ENCODE peak calls at places on chromosomes 13 and 19, in nine cellular contexts. Y is tibial nerve, O is GM23248, U is fibroblast of mammary gland, Z is lower leg skin, Q is ovary, T is AG04449, B is tibial artery, E is psoas muscle. D is an unnamed sample.

GRCh38 chr13:25186187-25186586 is 14.1 kb upstream of the AMER2 start:
- DNase-seq in Y (no peak), O (no peak), U (no peak), Z (no peak), Q (no peak), T (no peak), B (no peak), E (no peak), D (no peak)

GRCh38 chr13:74550039-74550438 is 415.8 kb upstream of the KLF12 start:
- DNase-seq in Y (no peak), O (no peak), U (no peak), Z (no peak), Q (no peak), T (peak), B (no peak), E (no peak), D (no peak)

GRCh38 chr13:39688278-39688677 is 32.8 kb downstream of the COG6 start:
- DNase-seq in Y (no peak), O (no peak), U (no peak), Z (no peak), Q (no peak), T (no peak), B (no peak), E (no peak), D (no peak)

GRCh38 chr13:101489635-101490034 is 37.2 kb downstream of the ITGBL1 start:
- DNase-seq in Y (no peak), O (peak), U (no peak), Z (no peak), Q (no peak), T (no peak), B (no peak), E (no peak), D (no peak)

GRCh38 chr13:31891472-31891871 is 140.1 kb upstream of the FRY start:
- DNase-seq in Y (no peak), O (no peak), U (no peak), Z (no peak), Q (no peak), T (no peak), B (no peak), E (no peak), D (no peak)

GRCh38 chr13:108828053-108828806 is 198.8 kb downstream of the MYO16 start:
- DNase-seq in Y (no peak), O (no peak), U (no peak), Z (no peak), Q (no peak), T (no peak), B (no peak), E (no peak), D (peak)

GRCh38 chr19:35742121-35742724 is at the start of gene IGFLR1:
- DNase-seq in Y (no peak), O (no peak), U (no peak), Z (peak), Q (no peak), T (no peak), B (no peak), E (no peak), D (no peak)

GRCh38 chr19:32691952-32692726 is 518 bp downstream of the NUDT19 start:
- DNase-seq in Y (no peak), O (peak), U (peak), Z (peak), Q (peak), T (no peak), B (peak), E (peak), D (peak)

GRCh38 chr13:51827254-51827653 is 17.7 kb downstream of the TMEM272 start:
- DNase-seq in Y (no peak), O (no peak), U (no peak), Z (no peak), Q (no peak), T (no peak), B (no peak), E (no peak), D (no peak)

GRCh38 chr13:46324976-46325375 is 62.1 kb downstream of the RUBCNL start:
- DNase-seq in Y (no peak), O (peak), U (peak), Z (no peak), Q (no peak), T (no peak), B (no peak), E (no peak), D (no peak)

DNA sequence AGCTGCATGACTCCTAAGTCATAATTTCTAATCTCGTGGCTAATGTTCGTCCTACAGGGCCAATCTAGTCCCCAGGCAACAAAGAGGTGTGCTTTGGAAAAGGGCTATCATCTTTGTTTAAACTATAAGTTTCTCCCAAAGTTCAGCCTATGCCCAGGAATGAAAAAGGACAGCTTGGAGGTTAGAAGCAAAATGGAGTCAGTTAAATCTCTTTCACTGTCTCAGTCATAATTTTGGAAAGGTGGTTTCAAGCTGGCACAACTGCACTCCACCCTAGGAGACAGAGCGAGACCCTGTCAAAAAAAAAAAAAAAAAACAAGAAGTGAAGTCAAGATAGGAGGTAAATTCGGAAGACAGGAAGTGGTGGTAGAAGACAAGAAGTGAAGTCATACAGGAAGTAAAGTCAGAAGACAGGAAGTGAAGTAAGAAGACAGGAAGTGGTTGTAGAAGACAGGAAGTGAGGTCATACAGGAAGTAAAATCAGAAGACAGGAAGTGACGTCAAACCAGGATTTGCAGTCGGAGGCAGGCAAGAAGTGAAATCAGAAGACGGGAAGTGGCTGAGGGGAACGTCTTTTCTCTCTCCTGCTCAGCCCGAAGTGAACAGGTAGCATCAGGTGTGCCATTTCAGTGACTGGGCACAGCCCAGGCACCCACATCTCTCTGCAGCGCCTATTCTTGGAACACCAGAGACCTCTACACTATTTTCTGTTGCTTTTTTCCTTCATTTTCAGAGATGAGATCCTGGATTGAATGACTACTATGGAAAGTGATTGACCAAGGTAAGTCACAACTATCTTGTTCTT is 32.2 kb downstream of the GP6 start:
- DNase-seq in Y (no peak), O (peak), U (peak), Z (peak), Q (no peak), T (no peak), B (no peak), E (no peak), D (no peak)
- H3K4me3 ChIP-seq in Y (no peak), O (no peak), U (no peak), Z (no peak), Q (no peak), T (no peak), B (peak), E (peak), D (peak)

DNA sequence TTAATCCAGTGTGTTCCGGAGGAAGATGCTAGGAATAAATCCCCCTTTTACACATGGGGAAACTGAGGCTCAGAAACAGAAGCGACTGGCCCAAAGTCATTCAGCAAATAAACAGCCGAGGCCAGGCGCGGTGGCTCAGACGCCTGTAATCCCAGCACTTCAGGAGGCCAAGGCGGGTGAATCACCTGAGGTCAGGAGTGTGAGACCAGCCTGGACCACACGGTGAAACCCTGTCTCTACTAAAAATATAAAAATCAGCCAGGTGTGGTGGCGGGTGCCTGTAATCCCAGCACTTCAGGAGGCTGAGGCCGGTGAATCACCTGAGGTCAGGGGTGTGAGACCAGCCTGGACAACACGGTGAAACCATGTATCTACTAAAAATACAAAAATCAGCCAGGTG is 11.6 kb upstream of the PLIN3 start:
- DNase-seq in Y (no peak), O (no peak), U (no peak), Z (no peak), Q (no peak), T (no peak), B (no peak), E (peak), D (no peak)
- H3K4me3 ChIP-seq in Y (no peak), O (no peak), U (no peak), Z (no peak), Q (no peak), T (no peak), B (no peak), E (no peak), D (no peak)

GRCh38 chr13:113490496-113491417 is at the start of gene DCUN1D2:
- DNase-seq in Y (peak), O (peak), U (peak), Z (peak), Q (peak), T (peak), B (peak), E (peak), D (peak)

GRCh38 chr13:113491982-113492381 is 1.5 kb upstream of the DCUN1D2 start:
- DNase-seq in Y (no peak), O (no peak), U (no peak), Z (no peak), Q (no peak), T (no peak), B (no peak), E (no peak), D (no peak)

GRCh38 chr13:113491418-113491883 is 940 bp upstream of the DCUN1D2 start:
- DNase-seq in Y (no peak), O (peak), U (peak), Z (peak), Q (peak), T (no peak), B (no peak), E (peak), D (peak)

GRCh38 chr13:113495494-113496251 is 5.2 kb upstream of the DCUN1D2 start:
- DNase-seq in Y (no peak), O (no peak), U (peak), Z (no peak), Q (no peak), T (no peak), B (no peak), E (no peak), D (no peak)

GRCh38 chr13:113493315-113493951 is 2.9 kb upstream of the DCUN1D2 start:
- DNase-seq in Y (no peak), O (peak), U (peak), Z (no peak), Q (no peak), T (peak), B (no peak), E (no peak), D (no peak)
- H3K4me3 ChIP-seq in Y (no peak), O (peak), U (peak), Z (no peak), Q (no peak), T (peak), B (peak), E (peak), D (no peak)

GRCh38 chr13:85586856-85587255 is 212.4 kb downstream of the SLITRK6 start:
- DNase-seq in Y (no peak), O (no peak), U (no peak), Z (no peak), Q (no peak), T (no peak), B (no peak), E (no peak), D (no peak)
- H3K4me3 ChIP-seq in Y (no peak), O (no peak), U (no peak), Z (no peak), Q (no peak), T (no peak), B (no peak), E (no peak), D (no peak)

GRCh38 chr19:47891923-47892666 is 6.0 kb upstream of the SULT2A1 start:
- DNase-seq in Y (no peak), O (no peak), U (no peak), Z (no peak), Q (no peak), T (no peak), B (no peak), E (no peak), D (no peak)
- H3K4me3 ChIP-seq in Y (no peak), O (no peak), U (no peak), Z (no peak), Q (no peak), T (no peak), B (no peak), E (no peak), D (no peak)

DNA sequence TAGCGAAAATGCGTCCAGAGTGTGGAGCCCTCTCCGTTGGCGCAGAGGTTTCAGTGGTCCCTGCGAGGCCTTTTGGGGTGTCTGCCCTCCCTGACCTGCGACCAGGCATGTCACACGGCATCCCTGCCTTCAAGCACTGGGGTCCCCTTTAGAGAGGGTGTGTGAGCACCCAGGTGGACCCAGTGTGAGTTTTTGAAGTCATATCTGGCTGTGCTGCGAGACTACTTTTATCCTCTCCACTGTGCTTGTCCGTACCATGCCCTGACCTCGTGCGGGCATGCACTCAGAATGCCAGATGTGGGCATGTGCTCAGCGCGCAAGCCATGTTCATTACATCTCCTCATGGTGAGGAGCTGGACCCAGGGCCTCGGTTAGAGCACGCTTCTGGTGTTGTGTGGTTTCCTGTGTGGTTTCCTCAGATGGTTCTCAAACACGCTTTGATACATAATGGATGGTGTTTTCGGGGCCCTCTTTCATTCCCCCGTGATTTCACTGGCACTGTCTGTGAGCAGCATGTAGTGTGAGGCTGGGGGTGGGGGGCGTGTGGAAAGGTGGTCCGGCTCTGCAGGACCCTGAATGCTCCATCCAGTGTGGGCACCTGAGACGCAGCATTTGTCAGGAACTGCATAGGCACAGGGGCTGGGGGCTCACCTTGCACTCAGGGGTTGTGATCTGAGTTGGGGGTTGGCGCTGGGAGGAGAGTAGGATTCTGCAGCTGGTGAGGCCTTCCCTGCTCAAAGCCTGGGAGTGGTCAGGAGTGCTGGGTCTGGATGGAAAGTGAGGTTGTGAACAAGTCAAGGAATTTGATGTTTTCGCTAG is 2.3 kb downstream of the TFDP1 start:
- DNase-seq in Y (no peak), O (no peak), U (no peak), Z (no peak), Q (no peak), T (no peak), B (peak), E (peak), D (no peak)
- H3K4me3 ChIP-seq in Y (no peak), O (no peak), U (no peak), Z (no peak), Q (no peak), T (peak), B (no peak), E (no peak), D (no peak)

DNA sequence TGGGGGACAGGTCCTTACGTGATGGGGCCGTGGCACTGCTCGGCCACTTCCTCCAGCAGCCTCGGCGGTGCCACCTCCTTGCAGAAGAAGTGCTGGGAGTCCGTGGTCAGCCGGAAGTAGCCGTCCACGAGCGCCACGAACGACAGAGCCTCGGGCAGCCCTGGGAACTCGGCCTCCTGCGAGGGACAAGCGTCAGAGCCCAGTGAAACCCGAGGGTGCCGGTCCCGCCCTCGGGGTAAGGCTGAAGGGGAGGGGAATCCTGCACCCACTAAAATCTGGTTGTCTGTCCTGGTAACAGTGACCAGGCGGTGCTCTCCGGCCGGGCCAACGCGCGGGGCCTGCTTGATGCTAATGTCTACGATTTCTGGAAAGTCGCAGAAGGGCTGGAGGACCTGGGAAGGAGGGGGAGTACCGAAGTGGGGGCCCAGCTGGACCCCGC is 6.4 kb downstream of the JAK3 start:
- DNase-seq in Y (no peak), O (peak), U (no peak), Z (no peak), Q (no peak), T (no peak), B (no peak), E (no peak), D (no peak)
- H3K4me3 ChIP-seq in Y (no peak), O (peak), U (peak), Z (no peak), Q (peak), T (no peak), B (peak), E (no peak), D (no peak)

GRCh38 chr19:56660381-56661105 is 11.0 kb downstream of the ZNF835 start:
- DNase-seq in Y (no peak), O (no peak), U (no peak), Z (no peak), Q (peak), T (no peak), B (no peak), E (no peak), D (no peak)
- H3K4me3 ChIP-seq in Y (no peak), O (no peak), U (no peak), Z (no peak), Q (no peak), T (no peak), B (peak), E (no peak), D (no peak)

GRCh38 chr19:46426506-46427162 is 2.1 kb downstream of the PNMA8C start:
- DNase-seq in Y (no peak), O (peak), U (peak), Z (no peak), Q (peak), T (no peak), B (peak), E (peak), D (peak)
- H3K4me3 ChIP-seq in Y (peak), O (peak), U (peak), Z (peak), Q (peak), T (peak), B (peak), E (peak), D (peak)